ENCODE peak calls at places on chromosome 20, in eight cellular contexts. One of them, this sample, is unnamed.

GRCh38 chr20:43022568-43022967 is 167.1 kb downstream of the PTPRT start:
- DNase-seq in fibroblast of lung: no peak
- DNase-seq in body of pancreas: no peak
- DNase-seq in GM23248: no peak
- DNase-seq in stomach: no peak
- DNase-seq in psoas muscle: no peak
- DNase-seq in K562: no peak
- DNase-seq in transverse colon: no peak
- DNase-seq in this sample: no peak

GRCh38 chr20:11376998-11377397 is 540.7 kb upstream of the BTBD3 start:
- DNase-seq in fibroblast of lung: peak; percentile 19
- DNase-seq in body of pancreas: no peak
- DNase-seq in GM23248: peak; percentile 41
- DNase-seq in stomach: no peak
- DNase-seq in psoas muscle: no peak
- DNase-seq in K562: no peak
- DNase-seq in transverse colon: no peak
- DNase-seq in this sample: no peak

GRCh38 chr20:58131111-58131510 is 97.3 kb downstream of the ANKRD60 start:
- DNase-seq in fibroblast of lung: peak; percentile 47
- DNase-seq in body of pancreas: no peak
- DNase-seq in GM23248: peak; percentile 46
- DNase-seq in stomach: no peak
- DNase-seq in psoas muscle: no peak
- DNase-seq in K562: no peak
- DNase-seq in transverse colon: no peak
- DNase-seq in this sample: peak; percentile 71

GRCh38 chr20:62476074-62476838 is 461 bp upstream of the GATA5 start:
- DNase-seq in fibroblast of lung: no peak
- DNase-seq in body of pancreas: peak; percentile 38
- DNase-seq in GM23248: peak; percentile 20
- DNase-seq in stomach: peak; percentile 81
- DNase-seq in psoas muscle: no peak
- DNase-seq in K562: peak; percentile 90
- DNase-seq in transverse colon: no peak
- DNase-seq in this sample: no peak

GRCh38 chr20:53036992-53037391 is 64.8 kb downstream of the TSHZ2 start:
- DNase-seq in fibroblast of lung: no peak
- DNase-seq in body of pancreas: no peak
- DNase-seq in GM23248: peak; percentile 49
- DNase-seq in stomach: no peak
- DNase-seq in psoas muscle: no peak
- DNase-seq in K562: no peak
- DNase-seq in transverse colon: no peak
- DNase-seq in this sample: no peak

GRCh38 chr20:15241696-15242095 is 904.3 kb upstream of the FLRT3 start:
- DNase-seq in fibroblast of lung: no peak
- DNase-seq in body of pancreas: no peak
- DNase-seq in GM23248: peak; percentile 39
- DNase-seq in stomach: no peak
- DNase-seq in psoas muscle: no peak
- DNase-seq in K562: no peak
- DNase-seq in transverse colon: no peak
- DNase-seq in this sample: no peak

GRCh38 chr20:16293590-16293989 is 279.7 kb downstream of the KIF16B start:
- DNase-seq in fibroblast of lung: peak; percentile 33
- DNase-seq in body of pancreas: no peak
- DNase-seq in GM23248: peak; percentile 23
- DNase-seq in stomach: no peak
- DNase-seq in psoas muscle: no peak
- DNase-seq in K562: no peak
- DNase-seq in transverse colon: no peak
- DNase-seq in this sample: no peak

GRCh38 chr20:2521369-2522305 is 12.9 kb upstream of the ZNF343 start:
- DNase-seq in fibroblast of lung: peak; percentile 55
- DNase-seq in body of pancreas: peak; percentile 61
- DNase-seq in GM23248: peak; percentile 53
- DNase-seq in stomach: peak; percentile 42
- DNase-seq in psoas muscle: no peak
- DNase-seq in K562: peak; percentile 34
- DNase-seq in transverse colon: peak; percentile 41
- DNase-seq in this sample: peak; percentile 61

GRCh38 chr20:36173451-36173933 is 19.0 kb downstream of the EPB41L1 start:
- DNase-seq in fibroblast of lung: peak; percentile 41
- DNase-seq in body of pancreas: no peak
- DNase-seq in GM23248: no peak
- DNase-seq in stomach: no peak
- DNase-seq in psoas muscle: no peak
- DNase-seq in K562: peak; percentile 43
- DNase-seq in transverse colon: no peak
- DNase-seq in this sample: peak; percentile 88

GRCh38 chr20:62855120-62855519 is 6.5 kb downstream of the TCFL5 start:
- DNase-seq in fibroblast of lung: no peak
- DNase-seq in body of pancreas: no peak
- DNase-seq in GM23248: no peak
- DNase-seq in stomach: no peak
- DNase-seq in psoas muscle: no peak
- DNase-seq in K562: no peak
- DNase-seq in transverse colon: no peak
- DNase-seq in this sample: no peak

GRCh38 chr20:6053776-6054688 is at the start of gene LRRN4:
- DNase-seq in fibroblast of lung: no peak
- DNase-seq in body of pancreas: no peak
- DNase-seq in GM23248: peak; percentile 19
- DNase-seq in stomach: peak; percentile 48
- DNase-seq in psoas muscle: no peak
- DNase-seq in K562: no peak
- DNase-seq in transverse colon: no peak
- DNase-seq in this sample: no peak

GRCh38 chr20:6053064-6053775 is 640 bp downstream of the LRRN4 start:
- DNase-seq in fibroblast of lung: no peak
- DNase-seq in body of pancreas: no peak
- DNase-seq in GM23248: no peak
- DNase-seq in stomach: no peak
- DNase-seq in psoas muscle: no peak
- DNase-seq in K562: no peak
- DNase-seq in transverse colon: no peak
- DNase-seq in this sample: no peak

GRCh38 chr20:6048391-6048790 is 5.5 kb downstream of the LRRN4 start:
- DNase-seq in fibroblast of lung: no peak
- DNase-seq in body of pancreas: no peak
- DNase-seq in GM23248: no peak
- DNase-seq in stomach: no peak
- DNase-seq in psoas muscle: no peak
- DNase-seq in K562: no peak
- DNase-seq in transverse colon: no peak
- DNase-seq in this sample: no peak

GRCh38 chr20:6055161-6055783 is 1.4 kb upstream of the LRRN4 start:
- DNase-seq in fibroblast of lung: no peak
- DNase-seq in body of pancreas: no peak
- DNase-seq in GM23248: no peak
- DNase-seq in stomach: no peak
- DNase-seq in psoas muscle: no peak
- DNase-seq in K562: peak; percentile 20
- DNase-seq in transverse colon: no peak
- DNase-seq in this sample: no peak

GRCh38 chr20:6051505-6051904 is 2.4 kb downstream of the LRRN4 start:
- DNase-seq in fibroblast of lung: peak; percentile 23
- DNase-seq in body of pancreas: peak; percentile 33
- DNase-seq in GM23248: peak; percentile 87
- DNase-seq in stomach: no peak
- DNase-seq in psoas muscle: no peak
- DNase-seq in K562: no peak
- DNase-seq in transverse colon: no peak
- DNase-seq in this sample: no peak
- H3K4me3 ChIP-seq in fibroblast of lung: peak overlapping the region; percentile 22
- H3K4me3 ChIP-seq in body of pancreas: no peak overlapping the region
- H3K4me3 ChIP-seq in GM23248: peak overlapping the region; percentile 66
- H3K4me3 ChIP-seq in stomach: peak overlapping the region; percentile 45
- H3K4me3 ChIP-seq in psoas muscle: peak overlapping the region; percentile 53
- H3K4me3 ChIP-seq in K562: no peak overlapping the region
- H3K4me3 ChIP-seq in transverse colon: no peak overlapping the region
- H3K4me3 ChIP-seq in this sample: peak overlapping the region; percentile 32

GRCh38 chr20:1465470-1466210 is 1.0 kb downstream of the NSFL1C start:
- DNase-seq in fibroblast of lung: no peak
- DNase-seq in body of pancreas: no peak
- DNase-seq in GM23248: peak; percentile 59
- DNase-seq in stomach: no peak
- DNase-seq in psoas muscle: no peak
- DNase-seq in K562: no peak
- DNase-seq in transverse colon: no peak
- DNase-seq in this sample: no peak
- H3K27ac ChIP-seq in fibroblast of lung: peak overlapping the region; percentile 85
- H3K27ac ChIP-seq in body of pancreas: peak overlapping the region; percentile 91
- H3K27ac ChIP-seq in GM23248: peak overlapping the region; percentile 84
- H3K27ac ChIP-seq in stomach: peak overlapping the region; percentile 95
- H3K27ac ChIP-seq in psoas muscle: peak overlapping the region; percentile 90
- H3K27ac ChIP-seq in K562: peak overlapping the region; percentile 94
- H3K27ac ChIP-seq in transverse colon: peak overlapping the region; percentile 89
- H3K27ac ChIP-seq in this sample: peak overlapping the region; percentile 84

DNA sequence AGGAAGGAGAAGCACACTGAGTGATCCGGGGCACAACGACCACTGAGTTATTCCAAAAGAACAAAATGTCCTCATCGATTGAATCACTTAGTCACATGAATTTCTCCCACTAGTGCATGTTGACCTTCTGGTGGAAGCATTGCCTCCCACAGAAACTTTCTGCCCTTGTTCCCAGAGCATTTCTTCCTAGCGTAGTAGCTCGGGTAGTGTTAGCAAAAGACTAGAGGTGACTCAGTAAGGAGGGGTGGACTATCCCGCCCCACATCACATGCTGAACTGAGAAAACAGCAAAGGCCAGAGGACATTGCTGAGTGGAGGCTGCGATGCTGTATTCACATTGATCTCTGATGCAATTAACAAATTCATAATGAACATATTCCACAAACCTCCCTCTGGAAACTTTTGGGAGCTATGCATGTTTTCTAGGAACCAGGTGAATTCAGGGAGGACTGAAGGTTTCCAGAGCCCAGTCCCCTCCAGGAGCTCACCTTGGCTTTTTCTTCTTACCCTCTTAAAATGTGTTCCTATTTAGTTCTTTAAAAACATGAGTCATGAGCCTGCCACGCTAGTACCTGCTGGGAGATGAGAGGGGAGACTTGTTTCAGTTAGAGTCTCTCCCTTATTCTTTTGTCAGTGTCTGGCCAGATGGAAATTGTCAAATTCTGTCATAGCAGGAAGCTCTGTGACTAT is 507.9 kb downstream of the CDH26 start:
- DNase-seq in fibroblast of lung: no peak
- DNase-seq in body of pancreas: no peak
- DNase-seq in GM23248: peak; percentile 19
- DNase-seq in stomach: no peak
- DNase-seq in psoas muscle: no peak
- DNase-seq in K562: no peak
- DNase-seq in transverse colon: no peak
- DNase-seq in this sample: no peak
- H3K9me3 ChIP-seq in fibroblast of lung: no peaks in the 10 kb centered on the region
- H3K9me3 ChIP-seq in body of pancreas: no peaks in the 10 kb centered on the region
- H3K9me3 ChIP-seq in GM23248: no peaks in the 10 kb centered on the region
- H3K9me3 ChIP-seq in stomach: no peaks in the 10 kb centered on the region
- H3K9me3 ChIP-seq in psoas muscle: no peaks in the 10 kb centered on the region
- H3K9me3 ChIP-seq in K562: no peaks in the 10 kb centered on the region
- H3K9me3 ChIP-seq in transverse colon: no peaks in the 10 kb centered on the region
- H3K9me3 ChIP-seq in this sample: no peaks in the 10 kb centered on the region

GRCh38 chr20:59403261-59403961 is 103.0 kb downstream of the EDN3 start:
- DNase-seq in fibroblast of lung: no peak
- DNase-seq in body of pancreas: peak; percentile 70
- DNase-seq in GM23248: peak; percentile 50
- DNase-seq in stomach: peak; percentile 53
- DNase-seq in psoas muscle: peak; percentile 69
- DNase-seq in K562: peak; percentile 96
- DNase-seq in transverse colon: peak; percentile 62
- DNase-seq in this sample: peak; percentile 63
- H3K4me3 ChIP-seq in fibroblast of lung: no peak overlapping the region
- H3K4me3 ChIP-seq in body of pancreas: no peak overlapping the region
- H3K4me3 ChIP-seq in GM23248: no peak overlapping the region
- H3K4me3 ChIP-seq in stomach: no peak overlapping the region
- H3K4me3 ChIP-seq in psoas muscle: peak overlapping the region; percentile 15
- H3K4me3 ChIP-seq in K562: no peak overlapping the region
- H3K4me3 ChIP-seq in transverse colon: no peak overlapping the region
- H3K4me3 ChIP-seq in this sample: peak overlapping the region; percentile 21

This sample was measured in WERI-Rb-1.